ENCODE peak calls at places on chromosome 14, in seven cellular contexts. E is astrocyte, F is K562, X is SK-N-SH, H is A549, D is cardiac muscle cell, L is fibroblast of mammary gland. A is an unnamed sample.

GRCh38 chr14:51400142-51400541 is 160.1 kb downstream of the TMX1 start:
- DNase-seq in E (no peak), F (no peak), X (no peak), H (no peak), D (no peak), L (peak; percentile 47), A (no peak)

GRCh38 chr14:30450620-30451019 is 108.3 kb upstream of the G2E3 start:
- DNase-seq in E (peak; percentile 5), F (no peak), X (no peak), H (no peak), D (no peak), L (no peak), A (no peak)

GRCh38 chr14:99838555-99839193 is 45.5 kb downstream of the EML1 start:
- DNase-seq in E (peak; percentile 47), F (no peak), X (no peak), H (peak; percentile 62), D (peak; percentile 44), L (peak; percentile 10), A (no peak)

GRCh38 chr14:75295061-75295461 is 16.4 kb downstream of the FOS start:
- DNase-seq in E (peak; percentile 78), F (peak; percentile 65), X (peak; percentile 51), H (peak; percentile 87), D (peak; percentile 90), L (peak; percentile 83), A (no peak)

GRCh38 chr14:20476795-20477194 is 7.6 kb downstream of the PNP start:
- DNase-seq in E (no peak), F (no peak), X (no peak), H (no peak), D (no peak), L (no peak), A (no peak)

GRCh38 chr14:105943973-105944602 is 417.7 kb downstream of the TMEM121 start:
- DNase-seq in E (no peak), F (no peak), X (no peak), H (no peak), D (no peak), L (no peak), A (no peak)

GRCh38 chr14:92014014-92014413 is 25.8 kb downstream of the TRIP11 start:
- DNase-seq in E (no peak), F (no peak), X (no peak), H (no peak), D (no peak), L (no peak), A (no peak)

GRCh38 chr14:22433059-22433458 is 156.0 kb downstream of the DAD1 start:
- DNase-seq in E (no peak), F (no peak), X (no peak), H (no peak), D (no peak), L (no peak), A (no peak)

GRCh38 chr14:29858299-29858698 is 69.3 kb downstream of the PRKD1 start:
- DNase-seq in E (no peak), F (no peak), X (no peak), H (no peak), D (no peak), L (no peak), A (no peak)

GRCh38 chr14:77322951-77323350 is 2.1 kb downstream of the GSTZ1 start:
- DNase-seq in E (no peak), F (no peak), X (no peak), H (no peak), D (no peak), L (no peak), A (no peak)

GRCh38 chr14:74905595-74906142 is 17.4 kb downstream of the RPS6KL1 start:
- DNase-seq in E (no peak), F (peak; percentile 70), X (peak; percentile 86), H (peak; percentile 51), D (peak; percentile 59), L (peak; percentile 52), A (peak; percentile 80)

GRCh38 chr14:48333221-48333910 is 658.0 kb upstream of the MDGA2 start:
- DNase-seq in E (peak; percentile 54), F (no peak), X (no peak), H (no peak), D (no peak), L (no peak), A (no peak)

GRCh38 chr14:22432348-22432976 is 156.6 kb downstream of the DAD1 start:
- DNase-seq in E (peak; percentile 92), F (no peak), X (no peak), H (peak; percentile 77), D (peak; percentile 97), L (peak; percentile 93), A (no peak)

GRCh38 chr14:23520899-23521521 is 30.6 kb downstream of the ZFHX2 start:
- DNase-seq in E (no peak), F (no peak), X (no peak), H (no peak), D (no peak), L (no peak), A (no peak)

GRCh38 chr14:63342381-63342780 is 23.6 kb upstream of the GPHB5 start:
- DNase-seq in E (no peak), F (no peak), X (no peak), H (peak; percentile 23), D (peak; percentile 4), L (peak; percentile 52), A (no peak)

GRCh38 chr14:89184952-89185351 is 232.1 kb downstream of the FOXN3 start:
- DNase-seq in E (no peak), F (no peak), X (no peak), H (no peak), D (no peak), L (no peak), A (no peak)

GRCh38 chr14:89310211-89310610 is 106.8 kb downstream of the FOXN3 start:
- DNase-seq in E (no peak), F (no peak), X (no peak), H (no peak), D (no peak), L (no peak), A (no peak)

GRCh38 chr14:33720388-33720787 is 230.5 kb downstream of the EGLN3 start:
- DNase-seq in E (no peak), F (no peak), X (no peak), H (no peak), D (no peak), L (no peak), A (no peak)

GRCh38 chr14:101781240-101782061 is 19.9 kb downstream of the PPP2R5C start:
- DNase-seq in E (no peak), F (no peak), X (peak; percentile 79), H (no peak), D (peak; percentile 28), L (peak; percentile 12), A (peak; percentile 44)

GRCh38 chr14:37901978-37902377 is 305.7 kb upstream of the SSTR1 start:
- DNase-seq in E (peak; percentile 2), F (no peak), X (no peak), H (no peak), D (no peak), L (peak; percentile 90), A (no peak)

GRCh38 chr14:76274324-76274723 is 101.6 kb upstream of the ESRRB start:
- DNase-seq in E (no peak), F (no peak), X (no peak), H (no peak), D (no peak), L (no peak), A (no peak)

GRCh38 chr14:65195042-65195719 is 92.9 kb upstream of the MAX start:
- DNase-seq in E (no peak), F (no peak), X (no peak), H (no peak), D (no peak), L (no peak), A (peak; percentile 48)

GRCh38 chr14:74532246-74532645 is 38.7 kb downstream of the ISCA2 start:
- DNase-seq in E (no peak), F (no peak), X (no peak), H (no peak), D (no peak), L (no peak), A (no peak)

DNA sequence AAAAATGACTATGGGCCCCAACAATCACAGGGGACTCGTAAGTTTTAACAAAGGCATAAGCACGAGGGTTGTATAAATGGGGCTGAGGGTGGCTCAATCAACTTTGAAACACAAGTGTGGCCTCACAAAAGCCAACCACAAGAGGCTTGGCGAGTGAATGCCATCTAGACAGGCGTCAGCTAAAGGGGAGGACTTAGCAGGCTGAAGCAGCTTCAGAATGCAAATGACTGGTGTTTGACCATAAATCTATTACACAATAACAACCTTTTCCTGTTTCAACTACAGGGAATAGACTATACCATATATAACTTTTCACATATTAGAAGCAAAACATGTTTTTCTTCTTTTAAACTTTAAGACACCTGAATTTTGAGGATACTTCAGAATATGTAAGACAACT is 777.9 kb downstream of the FSCB start:
- DNase-seq in E (no peak), F (no peak), X (no peak), H (no peak), D (no peak), L (no peak), A (no peak)
- TF ChIP-seq CTCF in E (no peak), F (no peak), X (no peak), H (no peak), D (no peak), L (no peak), A (no peak)

DNA sequence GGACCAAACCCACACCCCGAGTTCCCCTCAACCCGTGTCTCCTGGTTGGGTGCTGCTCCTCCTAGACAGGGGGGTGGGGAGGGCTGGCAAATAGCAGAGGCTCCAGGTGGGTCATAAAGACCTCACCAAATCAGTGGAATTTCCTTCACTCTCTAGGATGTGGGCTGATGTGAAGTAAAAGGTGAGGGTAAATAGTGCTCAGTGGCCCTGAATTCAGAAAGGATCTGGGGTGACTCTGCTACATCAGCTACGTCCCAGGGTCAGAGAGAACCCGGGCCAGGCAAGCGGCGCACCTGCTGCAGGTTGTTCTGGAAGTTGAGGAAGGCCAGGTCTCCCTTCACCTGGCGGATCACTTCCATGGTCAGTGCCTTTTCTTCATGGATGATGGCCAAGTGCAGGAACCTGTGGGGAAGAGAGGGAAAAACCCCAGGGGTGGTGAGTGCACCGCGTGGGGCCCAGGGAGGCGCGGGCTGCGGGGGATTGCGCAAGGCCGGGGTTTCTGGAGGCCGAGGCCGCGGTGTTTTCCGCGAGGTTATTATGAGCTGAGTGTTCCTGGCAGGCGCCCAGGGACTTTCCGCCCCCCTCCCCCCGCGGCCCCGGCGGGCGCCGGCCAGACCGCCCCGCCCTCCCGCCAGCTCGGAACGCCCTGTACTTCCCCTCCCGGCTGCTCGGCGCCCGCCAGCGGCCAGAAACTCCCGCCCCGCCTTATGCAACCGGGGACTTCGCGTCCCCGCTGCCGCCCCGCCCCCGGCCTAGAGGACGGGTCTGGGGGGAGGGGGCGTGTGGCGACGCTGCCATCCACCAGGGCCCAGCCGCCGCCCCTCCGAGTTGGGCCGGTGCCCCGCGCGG is 928 bp downstream of the NFKBIA start:
- DNase-seq in E (peak; percentile 77), F (peak; percentile 88), X (peak; percentile 97), H (peak; percentile 93), D (peak; percentile 98), L (peak; percentile 91), A (peak; percentile 95)
- TF ChIP-seq CTCF in E (no peak), F (no peak), X (no peak), H (no peak), D (no peak), L (no peak), A (no peak)

GRCh38 chr14:66782853-66783252 is 274.9 kb downstream of the GPHN start:
- DNase-seq in E (no peak), F (no peak), X (no peak), H (no peak), D (no peak), L (no peak), A (no peak)
- TF ChIP-seq CTCF in E (no peak), F (no peak), X (no peak), H (no peak), D (no peak), L (no peak), A (no peak)

DNA sequence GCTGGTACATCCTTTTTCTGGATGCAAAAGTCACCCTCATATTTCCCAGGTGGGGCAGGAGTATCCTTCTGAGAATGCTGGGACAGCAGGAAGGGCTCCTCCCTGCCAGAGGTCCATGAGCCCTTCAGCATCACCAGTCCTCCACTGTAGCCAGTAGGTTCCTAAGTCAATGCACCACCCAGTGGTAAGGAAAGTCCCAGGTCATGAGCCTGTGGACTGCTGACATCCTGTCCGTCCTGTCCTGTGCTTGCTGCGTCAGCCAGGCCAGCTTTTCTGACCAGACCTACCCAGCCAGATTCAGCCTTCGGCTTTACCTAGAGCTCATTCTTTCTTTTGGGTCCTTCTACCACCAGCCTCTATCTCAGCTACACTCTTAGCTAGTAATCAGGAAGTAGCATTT is 23.0 kb upstream of the ACTN1 start:
- DNase-seq in E (no peak), F (peak; percentile 11), X (no peak), H (peak; percentile 75), D (no peak), L (peak; percentile 41), A (no peak)
- TF ChIP-seq CTCF in E (no peak), F (peak; percentile 47), X (no peak), H (peak; percentile 31), D (peak; percentile 13), L (peak; percentile 22), A (no peak)

A was measured in GM13977.